ENCODE peak calls at places on chromosomes 1 and 21, in eight cellular contexts. G is C1 segment of cervical spinal cord; R is NAMALWA; Q is amygdala; P is stimulated activated CD4-positive, alpha-beta T cell treated with anti-CD3 and anti-CD28 coated beads, Interleukin-1b, Interleukin-23, amount 100 ng/mL, for 24 hours; Z is fibroblast of lung; U is fibroblast of the conjunctiva; H is CD8-positive, alpha-beta T cell. F is an unnamed sample.

GRCh38 chr1:33086384-33086850 is 5.5 kb downstream of the AZIN2 start:
- DNase-seq in R (peak; percentile 63), U (peak; percentile 79), G (peak; percentile 77), P (no peak), H (no peak), Z (peak; percentile 72), Q (peak; percentile 80), F (peak; percentile 65)

GRCh38 chr1:29236993-29237905 is 927 bp downstream of the PTPRU start:
- DNase-seq in P (no peak), H (no peak), Q (no peak), R (no peak), U (no peak), G (no peak), Z (peak; percentile 70), F (peak; percentile 66)

GRCh38 chr1:216314369-216315095 is 108.7 kb downstream of the USH2A start:
- DNase-seq in H (no peak), Q (no peak), U (no peak), R (no peak), Z (peak; percentile 16), G (no peak), P (no peak), F (no peak)

GRCh38 chr21:34883501-34884271 is 165.4 kb downstream of the RUNX1 start:
- DNase-seq in H (no peak), R (no peak), Z (no peak), P (no peak), U (no peak), G (no peak), Q (no peak), F (no peak)

GRCh38 chr1:32521165-32521564 is 18.1 kb upstream of the ZBTB8A start:
- DNase-seq in R (no peak), Z (no peak), G (no peak), Q (no peak), P (no peak), U (no peak), H (no peak), F (no peak)

GRCh38 chr21:21010698-21011097 is 12.5 kb downstream of the NCAM2 start:
- DNase-seq in H (no peak), Z (no peak), Q (no peak), U (no peak), R (no peak), G (no peak), P (no peak), F (no peak)

GRCh38 chr1:212284332-212284743 is 872 bp upstream of the PPP2R5A start:
- DNase-seq in H (no peak), P (no peak), G (no peak), Q (no peak), R (no peak), U (no peak), Z (peak; percentile 40), F (no peak)

GRCh38 chr1:41927118-41927517 is 8.4 kb upstream of the HIVEP3 start:
- DNase-seq in H (no peak), U (no peak), R (no peak), G (no peak), P (no peak), Z (no peak), Q (no peak), F (no peak)

GRCh38 chr1:155932085-155932484 is 2.1 kb downstream of the KHDC4 start:
- DNase-seq in Z (no peak), G (no peak), R (no peak), Q (no peak), H (no peak), U (no peak), P (no peak), F (no peak)

GRCh38 chr1:245933431-245934042 is 573.5 kb downstream of the SMYD3 start:
- DNase-seq in P (no peak), R (no peak), Q (no peak), G (no peak), H (no peak), U (no peak), Z (no peak), F (no peak)

F was measured in Caco-2.